ENCODE peak calls at places on chromosomes 2 and 18, in five cellular contexts. One of them, this sample, is unnamed.

GRCh38 chr2:215347878-215348277 is 36.0 kb downstream of the ATIC start:
- DNase-seq in psoas muscle: no peak
- DNase-seq in upper lobe of right lung: no peak
- DNase-seq in breast epithelium: no peak
- DNase-seq in left lung: no peak
- DNase-seq in this sample: no peak

GRCh38 chr2:241289597-241289996 is 25.9 kb downstream of the HDLBP start:
- DNase-seq in psoas muscle: no peak
- DNase-seq in upper lobe of right lung: no peak
- DNase-seq in breast epithelium: no peak
- DNase-seq in left lung: no peak
- DNase-seq in this sample: no peak

GRCh38 chr2:119425119-119425405 is 6.6 kb upstream of the TMEM37 start:
- DNase-seq in psoas muscle: no peak
- DNase-seq in upper lobe of right lung: no peak
- DNase-seq in breast epithelium: no peak
- DNase-seq in left lung: no peak
- DNase-seq in this sample: no peak

GRCh38 chr18:66558773-66559172 is 45.1 kb downstream of the CDH19 start:
- DNase-seq in psoas muscle: no peak
- DNase-seq in upper lobe of right lung: no peak
- DNase-seq in breast epithelium: no peak
- DNase-seq in left lung: no peak
- DNase-seq in this sample: no peak

GRCh38 chr2:26161926-26162325 is 11.0 kb upstream of the GAREM2 start:
- DNase-seq in psoas muscle: no peak
- DNase-seq in upper lobe of right lung: peak; percentile 26
- DNase-seq in breast epithelium: no peak
- DNase-seq in left lung: no peak
- DNase-seq in this sample: no peak

GRCh38 chr18:22813648-22814328 is 119.3 kb upstream of the RBBP8 start:
- DNase-seq in psoas muscle: no peak
- DNase-seq in upper lobe of right lung: no peak
- DNase-seq in breast epithelium: no peak
- DNase-seq in left lung: no peak
- DNase-seq in this sample: no peak

GRCh38 chr2:170324640-170325046 is 146.7 kb downstream of the MYO3B start:
- DNase-seq in psoas muscle: no peak
- DNase-seq in upper lobe of right lung: no peak
- DNase-seq in breast epithelium: no peak
- DNase-seq in left lung: no peak
- DNase-seq in this sample: no peak

GRCh38 chr2:125004091-125004800 is 979.2 kb downstream of the CNTNAP5 start:
- DNase-seq in psoas muscle: no peak
- DNase-seq in upper lobe of right lung: no peak
- DNase-seq in breast epithelium: no peak
- DNase-seq in left lung: no peak
- DNase-seq in this sample: no peak

GRCh38 chr18:9619990-9620389 is 5.6 kb upstream of the PPP4R1 start:
- DNase-seq in psoas muscle: no peak
- DNase-seq in upper lobe of right lung: no peak
- DNase-seq in breast epithelium: no peak
- DNase-seq in left lung: no peak
- DNase-seq in this sample: peak; percentile 69

GRCh38 chr18:21762181-21762772 is 21.7 kb downstream of the MIB1 start:
- DNase-seq in psoas muscle: no peak
- DNase-seq in upper lobe of right lung: no peak
- DNase-seq in breast epithelium: no peak
- DNase-seq in left lung: no peak
- DNase-seq in this sample: no peak

GRCh38 chr2:162071016-162071415 is 3.0 kb downstream of the DPP4 start:
- DNase-seq in psoas muscle: no peak
- DNase-seq in upper lobe of right lung: no peak
- DNase-seq in breast epithelium: no peak
- DNase-seq in left lung: no peak
- DNase-seq in this sample: no peak

GRCh38 chr2:107728586-107728985 is 98.1 kb upstream of the RGPD4 start:
- DNase-seq in psoas muscle: no peak
- DNase-seq in upper lobe of right lung: no peak
- DNase-seq in breast epithelium: no peak
- DNase-seq in left lung: no peak
- DNase-seq in this sample: no peak

GRCh38 chr2:237987263-237987662 is 20.4 kb downstream of the UBE2F start:
- DNase-seq in psoas muscle: no peak
- DNase-seq in upper lobe of right lung: no peak
- DNase-seq in breast epithelium: no peak
- DNase-seq in left lung: no peak
- DNase-seq in this sample: no peak
- TF ChIP-seq CTCF in psoas muscle: no peak
- TF ChIP-seq CTCF in upper lobe of right lung: no peak
- TF ChIP-seq CTCF in breast epithelium: no peak
- TF ChIP-seq CTCF in left lung: no peak
- TF ChIP-seq CTCF in this sample: no peak

DNA sequence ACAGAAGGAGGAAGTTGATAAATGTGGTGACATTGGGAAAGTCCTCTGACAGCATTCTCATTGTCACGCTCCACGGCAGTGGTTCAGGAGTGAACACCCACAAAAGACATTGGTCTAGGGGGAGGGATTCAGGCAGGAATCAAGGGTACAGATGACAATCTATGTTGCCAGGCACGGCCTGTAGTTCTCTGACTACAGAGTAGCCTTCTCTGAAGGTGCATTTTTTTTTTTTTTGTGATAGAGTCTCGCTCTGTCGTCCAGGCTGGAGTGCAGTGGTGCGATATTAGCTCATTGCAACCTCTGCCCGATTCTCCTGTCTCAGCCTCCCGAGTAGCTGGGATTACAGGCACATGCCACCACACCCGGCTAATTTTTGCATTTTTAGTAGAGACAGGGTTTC is 7.4 kb upstream of the MOB1A start:
- DNase-seq in psoas muscle: no peak
- DNase-seq in upper lobe of right lung: no peak
- DNase-seq in breast epithelium: no peak
- DNase-seq in left lung: no peak
- DNase-seq in this sample: no peak
- H3K4me1 ChIP-seq in psoas muscle: peaks cover 14% of the 10 kb centered on the region
- H3K4me1 ChIP-seq in upper lobe of right lung: peaks cover 12% of the 10 kb centered on the region
- H3K4me1 ChIP-seq in breast epithelium: no peaks in the 10 kb centered on the region
- H3K4me1 ChIP-seq in left lung: peaks cover 36% of the 10 kb centered on the region
- H3K4me1 ChIP-seq in this sample: no peaks in the 10 kb centered on the region

GRCh38 chr2:204282081-204282480 is 263.2 kb upstream of the PARD3B start:
- DNase-seq in psoas muscle: no peak
- DNase-seq in upper lobe of right lung: no peak
- DNase-seq in breast epithelium: no peak
- DNase-seq in left lung: no peak
- DNase-seq in this sample: no peak
- TF ChIP-seq CTCF in psoas muscle: no peak
- TF ChIP-seq CTCF in upper lobe of right lung: no peak
- TF ChIP-seq CTCF in breast epithelium: no peak
- TF ChIP-seq CTCF in left lung: no peak
- TF ChIP-seq CTCF in this sample: no peak

DNA sequence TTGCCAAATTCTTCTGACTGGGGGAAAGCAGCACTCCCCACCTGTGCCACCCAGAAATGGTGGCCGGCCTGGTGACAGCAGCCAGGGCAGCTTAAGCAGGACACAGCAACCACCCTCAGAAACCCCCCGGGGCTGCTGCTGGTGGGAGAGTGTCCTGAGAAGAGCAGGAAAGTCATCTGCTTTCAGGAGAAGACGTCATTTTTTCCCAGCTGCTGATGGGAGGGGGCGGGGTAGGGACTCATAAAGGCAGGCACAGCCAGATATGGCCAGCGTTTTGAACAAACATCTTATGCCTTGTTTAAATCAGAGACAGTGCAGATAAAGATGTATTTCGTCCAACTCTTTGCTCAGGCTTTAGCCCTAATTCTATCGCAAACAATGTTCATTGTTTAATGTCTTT is 139.5 kb downstream of the LRRC30 start:
- DNase-seq in psoas muscle: peak; percentile 59
- DNase-seq in upper lobe of right lung: no peak
- DNase-seq in breast epithelium: no peak
- DNase-seq in left lung: no peak
- DNase-seq in this sample: no peak
- H3K4me1 ChIP-seq in psoas muscle: no peaks in the 10 kb centered on the region
- H3K4me1 ChIP-seq in upper lobe of right lung: peaks cover 4% of the 10 kb centered on the region
- H3K4me1 ChIP-seq in breast epithelium: no peaks in the 10 kb centered on the region
- H3K4me1 ChIP-seq in left lung: peaks cover 16% of the 10 kb centered on the region
- H3K4me1 ChIP-seq in this sample: no peaks in the 10 kb centered on the region

GRCh38 chr2:12433641-12433990 is 283.1 kb upstream of the TRIB2 start:
- DNase-seq in psoas muscle: no peak
- DNase-seq in upper lobe of right lung: no peak
- DNase-seq in breast epithelium: no peak
- DNase-seq in left lung: no peak
- DNase-seq in this sample: no peak
- TF ChIP-seq CTCF in psoas muscle: no peak
- TF ChIP-seq CTCF in upper lobe of right lung: no peak
- TF ChIP-seq CTCF in breast epithelium: no peak
- TF ChIP-seq CTCF in left lung: no peak
- TF ChIP-seq CTCF in this sample: no peak

GRCh38 chr2:42971381-42971780 is 179.0 kb upstream of the HAAO start:
- DNase-seq in psoas muscle: no peak
- DNase-seq in upper lobe of right lung: peak; percentile 18
- DNase-seq in breast epithelium: no peak
- DNase-seq in left lung: no peak
- DNase-seq in this sample: no peak

GRCh38 chr2:42967959-42968674 is 175.7 kb upstream of the HAAO start:
- DNase-seq in psoas muscle: peak; percentile 89
- DNase-seq in upper lobe of right lung: no peak
- DNase-seq in breast epithelium: no peak
- DNase-seq in left lung: no peak
- DNase-seq in this sample: peak; percentile 80

GRCh38 chr2:42971947-42972736 is 179.8 kb upstream of the HAAO start:
- DNase-seq in psoas muscle: no peak
- DNase-seq in upper lobe of right lung: peak; percentile 32
- DNase-seq in breast epithelium: no peak
- DNase-seq in left lung: no peak
- DNase-seq in this sample: peak; percentile 41

GRCh38 chr2:42969231-42970150 is 177.1 kb upstream of the HAAO start:
- DNase-seq in psoas muscle: no peak
- DNase-seq in upper lobe of right lung: no peak
- DNase-seq in breast epithelium: no peak
- DNase-seq in left lung: no peak
- DNase-seq in this sample: no peak

GRCh38 chr2:42970151-42970550 is 177.8 kb upstream of the HAAO start:
- DNase-seq in psoas muscle: no peak
- DNase-seq in upper lobe of right lung: no peak
- DNase-seq in breast epithelium: no peak
- DNase-seq in left lung: no peak
- DNase-seq in this sample: no peak
- H3K4me1 ChIP-seq in psoas muscle: peaks cover 24% of the 10 kb centered on the region
- H3K4me1 ChIP-seq in upper lobe of right lung: peaks cover 11% of the 10 kb centered on the region
- H3K4me1 ChIP-seq in breast epithelium: no peaks in the 10 kb centered on the region
- H3K4me1 ChIP-seq in left lung: peaks cover 32% of the 10 kb centered on the region
- H3K4me1 ChIP-seq in this sample: peaks cover 16% of the 10 kb centered on the region

DNA sequence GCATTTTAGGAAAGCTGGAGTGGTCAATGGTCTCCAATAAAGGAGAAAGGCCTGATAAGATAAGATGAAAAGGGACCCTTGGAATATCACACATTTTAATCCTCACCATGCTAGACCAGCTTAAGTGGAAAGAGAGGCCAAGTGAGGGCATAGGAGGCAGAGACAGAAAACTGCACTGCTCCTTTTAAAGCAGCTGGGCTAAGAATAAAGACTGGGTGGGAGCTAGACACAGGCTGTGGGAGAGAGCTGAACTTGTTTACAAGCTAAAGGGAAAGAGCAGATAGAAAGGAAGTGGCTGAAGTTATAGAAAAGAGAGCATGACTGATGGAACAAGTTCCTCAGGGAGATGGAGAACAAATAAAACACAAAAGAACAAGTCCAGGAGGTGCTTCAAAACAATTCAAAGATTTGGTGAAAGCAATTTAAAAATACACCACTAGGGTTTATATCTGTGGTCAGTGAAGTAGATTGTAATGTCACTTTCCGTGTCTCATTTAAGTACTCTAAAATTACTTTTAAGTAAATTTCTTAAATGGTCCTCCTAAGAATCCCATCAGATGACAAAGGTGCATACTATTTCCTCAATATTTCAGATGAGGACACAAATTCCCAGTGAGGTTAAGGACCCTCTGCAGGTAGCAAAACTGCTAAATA is 7.5 kb downstream of the COL5A2 start:
- DNase-seq in psoas muscle: no peak
- DNase-seq in upper lobe of right lung: no peak
- DNase-seq in breast epithelium: no peak
- DNase-seq in left lung: no peak
- DNase-seq in this sample: no peak
- TF ChIP-seq CTCF in psoas muscle: no peak
- TF ChIP-seq CTCF in upper lobe of right lung: no peak
- TF ChIP-seq CTCF in breast epithelium: no peak
- TF ChIP-seq CTCF in left lung: no peak
- TF ChIP-seq CTCF in this sample: no peak

GRCh38 chr2:42124051-42124813 is 44.9 kb upstream of the EML4 start:
- DNase-seq in psoas muscle: no peak
- DNase-seq in upper lobe of right lung: no peak
- DNase-seq in breast epithelium: no peak
- DNase-seq in left lung: no peak
- DNase-seq in this sample: no peak
- H3K4me1 ChIP-seq in psoas muscle: no peaks in the 10 kb centered on the region
- H3K4me1 ChIP-seq in upper lobe of right lung: peaks cover 27% of the 10 kb centered on the region
- H3K4me1 ChIP-seq in breast epithelium: peaks cover 12% of the 10 kb centered on the region
- H3K4me1 ChIP-seq in left lung: peaks cover 63% of the 10 kb centered on the region
- H3K4me1 ChIP-seq in this sample: no peaks in the 10 kb centered on the region

GRCh38 chr18:25136416-25137132 is 215.4 kb downstream of the ZNF521 start:
- DNase-seq in psoas muscle: no peak
- DNase-seq in upper lobe of right lung: no peak
- DNase-seq in breast epithelium: no peak
- DNase-seq in left lung: no peak
- DNase-seq in this sample: no peak

GRCh38 chr18:25132786-25133496 is 219.0 kb downstream of the ZNF521 start:
- DNase-seq in psoas muscle: no peak
- DNase-seq in upper lobe of right lung: no peak
- DNase-seq in breast epithelium: no peak
- DNase-seq in left lung: no peak
- DNase-seq in this sample: no peak

GRCh38 chr18:25137133-25137472 is 214.9 kb downstream of the ZNF521 start:
- DNase-seq in psoas muscle: no peak
- DNase-seq in upper lobe of right lung: no peak
- DNase-seq in breast epithelium: no peak
- DNase-seq in left lung: no peak
- DNase-seq in this sample: no peak

GRCh38 chr18:25134858-25135257 is 217.1 kb downstream of the ZNF521 start:
- DNase-seq in psoas muscle: no peak
- DNase-seq in upper lobe of right lung: no peak
- DNase-seq in breast epithelium: no peak
- DNase-seq in left lung: no peak
- DNase-seq in this sample: no peak

GRCh38 chr18:25133879-25134278 is 218.1 kb downstream of the ZNF521 start:
- DNase-seq in psoas muscle: no peak
- DNase-seq in upper lobe of right lung: no peak
- DNase-seq in breast epithelium: no peak
- DNase-seq in left lung: no peak
- DNase-seq in this sample: no peak
- TF ChIP-seq CTCF in psoas muscle: no peak
- TF ChIP-seq CTCF in upper lobe of right lung: no peak
- TF ChIP-seq CTCF in breast epithelium: no peak
- TF ChIP-seq CTCF in left lung: no peak
- TF ChIP-seq CTCF in this sample: no peak